ENCODE peak calls at places on chromosomes 12 and 14, in seven cellular contexts. One of them, this sample, is unnamed.

GRCh38 chr14:68363841-68364711 is 428.8 kb downstream of the ZFP36L1 start:
- DNase-seq in neural progenitor cell: peak
- DNase-seq in stomach: no peak
- DNase-seq in Calu3: peak
- DNase-seq in HCT116: no peak
- DNase-seq in endothelial cell: peak
- DNase-seq in activated CD8-positive, alpha-beta T cell treated with anti-CD3 and anti-CD28 coated beads for 36 hours: no peak
- DNase-seq in this sample: peak

GRCh38 chr12:121513464-121514183 is 67.2 kb downstream of the KDM2B start:
- DNase-seq in neural progenitor cell: peak
- DNase-seq in stomach: peak
- DNase-seq in Calu3: peak
- DNase-seq in HCT116: peak
- DNase-seq in endothelial cell: no peak
- DNase-seq in activated CD8-positive, alpha-beta T cell treated with anti-CD3 and anti-CD28 coated beads for 36 hours: peak
- DNase-seq in this sample: peak

GRCh38 chr14:76773188-76773885 is 12.1 kb downstream of the VASH1 start:
- DNase-seq in neural progenitor cell: no peak
- DNase-seq in stomach: no peak
- DNase-seq in Calu3: peak
- DNase-seq in HCT116: no peak
- DNase-seq in endothelial cell: no peak
- DNase-seq in activated CD8-positive, alpha-beta T cell treated with anti-CD3 and anti-CD28 coated beads for 36 hours: peak
- DNase-seq in this sample: no peak

GRCh38 chr12:77377116-77377515 is 311.7 kb upstream of the E2F7 start:
- DNase-seq in neural progenitor cell: no peak
- DNase-seq in stomach: no peak
- DNase-seq in Calu3: no peak
- DNase-seq in HCT116: no peak
- DNase-seq in endothelial cell: no peak
- DNase-seq in activated CD8-positive, alpha-beta T cell treated with anti-CD3 and anti-CD28 coated beads for 36 hours: no peak
- DNase-seq in this sample: no peak

GRCh38 chr12:32454075-32454474 is 54.7 kb downstream of the FGD4 start:
- DNase-seq in neural progenitor cell: peak
- DNase-seq in stomach: no peak
- DNase-seq in Calu3: no peak
- DNase-seq in HCT116: peak
- DNase-seq in endothelial cell: no peak
- DNase-seq in activated CD8-positive, alpha-beta T cell treated with anti-CD3 and anti-CD28 coated beads for 36 hours: no peak
- DNase-seq in this sample: no peak

GRCh38 chr14:68790656-68791077 is 2.2 kb downstream of the ZFP36L1 start:
- DNase-seq in neural progenitor cell: no peak
- DNase-seq in stomach: peak
- DNase-seq in Calu3: no peak
- DNase-seq in HCT116: no peak
- DNase-seq in endothelial cell: no peak
- DNase-seq in activated CD8-positive, alpha-beta T cell treated with anti-CD3 and anti-CD28 coated beads for 36 hours: peak
- DNase-seq in this sample: no peak

GRCh38 chr12:58750484-58750883 is 169.8 kb downstream of the LRIG3 start:
- DNase-seq in neural progenitor cell: no peak
- DNase-seq in stomach: no peak
- DNase-seq in Calu3: no peak
- DNase-seq in HCT116: no peak
- DNase-seq in endothelial cell: no peak
- DNase-seq in activated CD8-positive, alpha-beta T cell treated with anti-CD3 and anti-CD28 coated beads for 36 hours: no peak
- DNase-seq in this sample: no peak

GRCh38 chr12:56257491-56258067 is 605 bp downstream of the ANKRD52 start:
- DNase-seq in neural progenitor cell: peak
- DNase-seq in stomach: no peak
- DNase-seq in Calu3: peak
- DNase-seq in HCT116: no peak
- DNase-seq in endothelial cell: peak
- DNase-seq in activated CD8-positive, alpha-beta T cell treated with anti-CD3 and anti-CD28 coated beads for 36 hours: peak
- DNase-seq in this sample: peak

GRCh38 chr12:57340104-57340503 is 89.1 kb upstream of the STAC3 start:
- DNase-seq in neural progenitor cell: peak
- DNase-seq in stomach: peak
- DNase-seq in Calu3: no peak
- DNase-seq in HCT116: no peak
- DNase-seq in endothelial cell: no peak
- DNase-seq in activated CD8-positive, alpha-beta T cell treated with anti-CD3 and anti-CD28 coated beads for 36 hours: no peak
- DNase-seq in this sample: peak

GRCh38 chr12:90120627-90121026 is 412.0 kb upstream of the ATP2B1 start:
- DNase-seq in neural progenitor cell: no peak
- DNase-seq in stomach: no peak
- DNase-seq in Calu3: no peak
- DNase-seq in HCT116: no peak
- DNase-seq in endothelial cell: no peak
- DNase-seq in activated CD8-positive, alpha-beta T cell treated with anti-CD3 and anti-CD28 coated beads for 36 hours: no peak
- DNase-seq in this sample: no peak

GRCh38 chr12:19415563-19415962 is 23.7 kb upstream of the AEBP2 start:
- DNase-seq in neural progenitor cell: no peak
- DNase-seq in stomach: no peak
- DNase-seq in Calu3: no peak
- DNase-seq in HCT116: no peak
- DNase-seq in endothelial cell: no peak
- DNase-seq in activated CD8-positive, alpha-beta T cell treated with anti-CD3 and anti-CD28 coated beads for 36 hours: no peak
- DNase-seq in this sample: no peak

GRCh38 chr12:6458281-6459003 is 6.6 kb downstream of the TAPBPL start:
- DNase-seq in neural progenitor cell: no peak
- DNase-seq in stomach: no peak
- DNase-seq in Calu3: no peak
- DNase-seq in HCT116: no peak
- DNase-seq in endothelial cell: no peak
- DNase-seq in activated CD8-positive, alpha-beta T cell treated with anti-CD3 and anti-CD28 coated beads for 36 hours: no peak
- DNase-seq in this sample: no peak

GRCh38 chr12:1929241-1929984 is 11.0 kb upstream of the CACNA2D4 start:
- DNase-seq in neural progenitor cell: no peak
- DNase-seq in stomach: peak
- DNase-seq in Calu3: no peak
- DNase-seq in HCT116: no peak
- DNase-seq in endothelial cell: no peak
- DNase-seq in activated CD8-positive, alpha-beta T cell treated with anti-CD3 and anti-CD28 coated beads for 36 hours: no peak
- DNase-seq in this sample: no peak

GRCh38 chr12:123907726-123908476 is 64.7 kb downstream of the CCDC92 start:
- DNase-seq in neural progenitor cell: peak
- DNase-seq in stomach: no peak
- DNase-seq in Calu3: no peak
- DNase-seq in HCT116: no peak
- DNase-seq in endothelial cell: no peak
- DNase-seq in activated CD8-positive, alpha-beta T cell treated with anti-CD3 and anti-CD28 coated beads for 36 hours: no peak
- DNase-seq in this sample: peak

DNA sequence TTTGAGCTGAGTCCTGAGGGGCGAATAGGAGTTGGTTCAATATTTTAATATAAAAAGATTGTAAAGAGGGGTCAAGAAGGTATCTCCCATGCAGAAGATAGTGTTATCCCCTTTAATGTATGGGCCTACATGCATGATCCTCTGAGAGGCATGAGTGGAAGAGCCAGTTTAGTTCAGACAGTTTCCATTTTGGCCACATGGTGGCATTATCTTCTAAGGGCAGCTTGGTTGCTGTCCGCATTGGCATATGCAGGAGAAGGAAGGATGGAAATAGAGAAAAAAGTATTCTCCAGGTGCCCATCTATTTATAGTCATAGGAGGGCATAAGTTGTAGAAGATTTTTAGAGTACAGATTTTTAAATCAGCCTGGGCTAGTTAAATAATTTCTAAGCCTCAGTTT is 5.4 kb downstream of the SAMD4A start:
- DNase-seq in neural progenitor cell: peak
- DNase-seq in stomach: no peak
- DNase-seq in Calu3: peak
- DNase-seq in HCT116: no peak
- DNase-seq in endothelial cell: peak
- DNase-seq in activated CD8-positive, alpha-beta T cell treated with anti-CD3 and anti-CD28 coated beads for 36 hours: peak
- DNase-seq in this sample: no peak
- TF ChIP-seq CTCF in neural progenitor cell: peak
- TF ChIP-seq CTCF in stomach: no peak
- TF ChIP-seq CTCF in Calu3: no peak
- TF ChIP-seq CTCF in HCT116: peak
- TF ChIP-seq CTCF in endothelial cell: peak
- TF ChIP-seq CTCF in activated CD8-positive, alpha-beta T cell treated with anti-CD3 and anti-CD28 coated beads for 36 hours: peak
- TF ChIP-seq CTCF in this sample: peak

DNA sequence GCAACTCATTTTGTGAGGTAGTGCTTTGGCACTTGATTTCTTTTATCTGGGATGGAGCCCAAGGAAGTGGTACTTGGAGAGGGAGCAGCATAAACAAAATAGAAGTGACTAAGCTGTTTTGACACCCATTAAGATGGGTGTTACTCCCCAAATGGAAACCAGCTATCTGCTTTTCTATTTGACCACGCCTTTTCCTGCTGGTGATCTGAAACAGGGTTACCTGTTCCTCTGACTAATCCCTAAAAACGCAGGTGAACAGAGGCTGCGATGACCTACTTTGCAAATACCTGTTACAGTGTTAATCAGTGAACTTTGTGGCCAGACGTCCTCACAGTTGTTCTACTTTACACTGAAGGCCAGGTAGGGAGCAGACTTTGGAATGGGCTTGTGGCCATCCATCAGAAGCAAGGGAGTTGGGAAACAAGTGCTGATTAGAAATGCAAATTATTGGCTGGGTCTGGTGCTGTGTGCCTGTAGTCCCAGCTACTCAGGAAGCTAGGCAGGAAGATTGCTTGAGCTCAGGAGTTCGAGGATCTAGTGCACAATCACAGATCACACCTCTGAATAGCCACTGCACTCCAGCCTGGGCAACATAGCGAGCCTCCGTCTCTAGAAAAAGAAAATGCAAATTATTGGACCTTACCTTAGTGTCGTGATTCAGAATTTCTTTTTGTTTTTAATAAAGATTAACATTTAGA is 58.3 kb upstream of the HECTD1 start:
- DNase-seq in neural progenitor cell: no peak
- DNase-seq in stomach: peak
- DNase-seq in Calu3: peak
- DNase-seq in HCT116: no peak
- DNase-seq in endothelial cell: no peak
- DNase-seq in activated CD8-positive, alpha-beta T cell treated with anti-CD3 and anti-CD28 coated beads for 36 hours: no peak
- DNase-seq in this sample: no peak
- TF ChIP-seq CTCF in neural progenitor cell: no peak
- TF ChIP-seq CTCF in stomach: no peak
- TF ChIP-seq CTCF in Calu3: no peak
- TF ChIP-seq CTCF in HCT116: no peak
- TF ChIP-seq CTCF in endothelial cell: no peak
- TF ChIP-seq CTCF in activated CD8-positive, alpha-beta T cell treated with anti-CD3 and anti-CD28 coated beads for 36 hours: no peak
- TF ChIP-seq CTCF in this sample: no peak

DNA sequence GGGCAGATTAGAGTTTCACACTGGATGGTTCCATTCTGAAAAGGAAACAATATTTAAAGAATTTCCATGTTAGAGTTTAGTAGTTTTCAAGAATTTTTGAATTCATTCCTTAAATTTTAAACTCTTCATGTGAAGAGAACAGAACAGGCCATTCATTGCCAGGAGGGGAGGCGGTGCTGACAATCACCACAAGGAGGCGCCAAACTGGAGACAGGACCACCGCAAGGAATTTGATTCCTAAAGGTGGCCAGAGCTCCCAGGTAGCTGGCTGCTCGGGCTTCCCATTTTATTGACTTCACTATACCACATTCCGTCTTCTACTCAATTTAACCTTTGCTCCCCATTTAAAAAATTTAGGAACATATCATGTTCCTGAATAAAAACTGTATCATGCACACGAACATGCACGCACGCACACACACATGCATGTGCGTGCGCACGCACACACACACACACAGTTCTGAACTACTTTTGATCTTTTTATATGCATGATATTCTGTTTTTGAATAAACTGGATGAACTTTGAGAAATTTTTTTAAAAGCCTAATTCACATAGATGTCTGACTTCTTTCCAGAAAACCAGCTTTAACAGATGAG is 101.2 kb downstream of the NELL2 start:
- DNase-seq in neural progenitor cell: peak
- DNase-seq in stomach: peak
- DNase-seq in Calu3: peak
- DNase-seq in HCT116: peak
- DNase-seq in endothelial cell: peak
- DNase-seq in activated CD8-positive, alpha-beta T cell treated with anti-CD3 and anti-CD28 coated beads for 36 hours: peak
- DNase-seq in this sample: peak
- TF ChIP-seq CTCF in neural progenitor cell: peak
- TF ChIP-seq CTCF in stomach: peak
- TF ChIP-seq CTCF in Calu3: peak
- TF ChIP-seq CTCF in HCT116: peak
- TF ChIP-seq CTCF in endothelial cell: peak
- TF ChIP-seq CTCF in activated CD8-positive, alpha-beta T cell treated with anti-CD3 and anti-CD28 coated beads for 36 hours: peak
- TF ChIP-seq CTCF in this sample: peak

GRCh38 chr14:56416213-56416612 is 163.4 kb upstream of the TMEM260 start:
- DNase-seq in neural progenitor cell: no peak
- DNase-seq in stomach: no peak
- DNase-seq in Calu3: no peak
- DNase-seq in HCT116: no peak
- DNase-seq in endothelial cell: no peak
- DNase-seq in activated CD8-positive, alpha-beta T cell treated with anti-CD3 and anti-CD28 coated beads for 36 hours: no peak
- DNase-seq in this sample: no peak

GRCh38 chr14:56417173-56417572 is 162.4 kb upstream of the TMEM260 start:
- DNase-seq in neural progenitor cell: no peak
- DNase-seq in stomach: no peak
- DNase-seq in Calu3: no peak
- DNase-seq in HCT116: no peak
- DNase-seq in endothelial cell: no peak
- DNase-seq in activated CD8-positive, alpha-beta T cell treated with anti-CD3 and anti-CD28 coated beads for 36 hours: no peak
- DNase-seq in this sample: no peak

GRCh38 chr14:56413721-56414120 is 165.9 kb upstream of the TMEM260 start:
- DNase-seq in neural progenitor cell: no peak
- DNase-seq in stomach: no peak
- DNase-seq in Calu3: no peak
- DNase-seq in HCT116: no peak
- DNase-seq in endothelial cell: no peak
- DNase-seq in activated CD8-positive, alpha-beta T cell treated with anti-CD3 and anti-CD28 coated beads for 36 hours: no peak
- DNase-seq in this sample: no peak

GRCh38 chr14:56414231-56414630 is 165.4 kb upstream of the TMEM260 start:
- DNase-seq in neural progenitor cell: no peak
- DNase-seq in stomach: no peak
- DNase-seq in Calu3: no peak
- DNase-seq in HCT116: no peak
- DNase-seq in endothelial cell: no peak
- DNase-seq in activated CD8-positive, alpha-beta T cell treated with anti-CD3 and anti-CD28 coated beads for 36 hours: no peak
- DNase-seq in this sample: no peak

DNA sequence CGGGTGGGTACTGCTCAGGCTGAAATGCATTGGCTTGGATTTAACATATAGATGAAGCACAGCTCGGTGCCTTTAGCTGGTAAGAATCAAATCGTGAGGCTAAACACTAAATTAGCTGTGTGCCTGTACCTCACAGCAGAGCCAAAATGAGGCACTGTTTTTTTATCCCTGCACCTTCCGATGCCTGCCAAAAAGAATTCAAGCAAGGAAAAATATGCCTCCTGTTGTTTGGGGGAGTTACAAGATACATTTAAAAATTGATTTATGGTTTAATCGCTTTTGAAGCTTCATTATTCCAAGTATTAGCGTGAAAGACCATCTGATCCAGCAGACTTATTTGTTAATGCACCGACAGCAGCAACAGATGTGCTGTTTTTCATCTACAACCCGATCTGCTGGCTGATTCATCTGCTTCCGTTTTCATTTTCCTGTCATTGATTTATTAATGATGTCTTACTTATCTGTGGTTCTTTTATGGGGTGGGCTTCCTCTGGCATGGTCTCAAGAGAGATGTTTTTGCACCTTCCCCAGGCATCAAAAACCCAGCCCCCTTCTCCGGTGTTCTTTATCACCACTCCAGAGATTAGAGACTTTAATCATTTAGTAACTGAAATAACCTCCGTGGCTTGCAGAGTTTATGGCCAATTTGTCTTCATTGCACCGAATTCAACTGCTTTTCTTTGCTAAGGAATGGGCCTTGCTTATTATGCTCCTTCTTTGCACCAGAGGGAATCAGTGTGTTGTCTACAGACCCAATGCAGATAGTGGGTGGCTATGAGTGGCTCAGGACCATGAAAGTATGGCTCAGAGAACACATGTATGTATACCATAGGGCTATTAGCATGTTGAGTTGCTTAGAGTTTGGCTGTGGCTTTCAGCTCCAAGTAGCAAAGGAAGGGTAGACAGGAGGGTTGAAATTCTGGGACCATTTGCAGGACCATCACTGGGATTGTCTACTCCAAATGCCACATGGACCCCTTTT is 166.9 kb upstream of the TMEM260 start:
- DNase-seq in neural progenitor cell: no peak
- DNase-seq in stomach: no peak
- DNase-seq in Calu3: no peak
- DNase-seq in HCT116: no peak
- DNase-seq in endothelial cell: no peak
- DNase-seq in activated CD8-positive, alpha-beta T cell treated with anti-CD3 and anti-CD28 coated beads for 36 hours: no peak
- DNase-seq in this sample: no peak
- TF ChIP-seq CTCF in neural progenitor cell: no peak
- TF ChIP-seq CTCF in stomach: no peak
- TF ChIP-seq CTCF in Calu3: no peak
- TF ChIP-seq CTCF in HCT116: no peak
- TF ChIP-seq CTCF in endothelial cell: no peak
- TF ChIP-seq CTCF in activated CD8-positive, alpha-beta T cell treated with anti-CD3 and anti-CD28 coated beads for 36 hours: no peak
- TF ChIP-seq CTCF in this sample: no peak

This sample was measured in nephron progenitor cell.